ENCODE peak calls at places on chromosomes 2 and 18, in four cellular contexts. V, Q, K and N are unnamed samples.

GRCh38 chr2:201977651-201978050 is 56.0 kb upstream of the FZD7 start:
- DNase-seq in V (no peak), Q (no peak), K (no peak), N (no peak)

GRCh38 chr2:112709703-112710102 is 11.1 kb upstream of the NT5DC4 start:
- DNase-seq in V (no peak), Q (no peak), K (no peak), N (no peak)

GRCh38 chr2:216661051-216661450 is 27.8 kb downstream of the IGFBP2 start:
- DNase-seq in V (no peak), Q (no peak), K (no peak), N (no peak)

GRCh38 chr18:27789406-27789805 is 387.5 kb downstream of the CDH2 start:
- DNase-seq in V (no peak), Q (no peak), K (no peak), N (no peak)

GRCh38 chr2:1730047-1730937 is 14.0 kb downstream of the PXDN start:
- DNase-seq in V (no peak), Q (no peak), K (peak), N (peak)

GRCh38 chr2:7196871-7197270 is 279.7 kb downstream of the RNF144A start:
- DNase-seq in V (no peak), Q (no peak), K (no peak), N (no peak)

GRCh38 chr2:102520009-102520408 is 47.0 kb downstream of the SLC9A4 start:
- DNase-seq in V (no peak), Q (peak), K (peak), N (no peak)

GRCh38 chr18:49447810-49448745 is 12.4 kb downstream of the DYM start:
- DNase-seq in V (peak), Q (peak), K (peak), N (peak)